ENCODE peak calls at places on chromosome 1, in five cellular contexts. H is AG04449, R is germinal center, K is GM12892, V is SHP77. A is an unnamed sample.
A peak's percentile ranks its signal among the peaks of the same experiment; 100 is the strongest.

GRCh38 chr1:235160395-235160964 is 570 bp downstream of the RBM34 start:
- DNase-seq in V (no peak), R (peak; percentile 53), H (no peak), K (no peak), A (peak; percentile 86)

GRCh38 chr1:228899421-228899956 is 164.2 kb downstream of the RHOU start:
- DNase-seq in K (no peak), R (no peak), H (no peak), V (no peak), A (no peak)

GRCh38 chr1:248782311-248782887 is 26.8 kb upstream of the LYPD8 start:
- DNase-seq in R (no peak), V (no peak), H (no peak), K (no peak), A (no peak)

GRCh38 chr1:53638641-53639035 is 100.3 kb downstream of the GLIS1 start:
- DNase-seq in R (no peak), H (no peak), V (no peak), K (no peak), A (no peak)

GRCh38 chr1:179251675-179252074 is 22.2 kb upstream of the ABL2 start:
- DNase-seq in V (peak; percentile 13), K (no peak), H (no peak), R (no peak), A (no peak)

GRCh38 chr1:21550866-21551475 is 41.7 kb downstream of the ALPL start:
- DNase-seq in V (no peak), K (no peak), R (no peak), H (no peak), A (no peak)

GRCh38 chr1:31677401-31677800 is 26.4 kb downstream of the COL16A1 start:
- DNase-seq in V (no peak), R (no peak), H (no peak), K (no peak), A (no peak)

GRCh38 chr1:38026592-38027200 is 14.2 kb downstream of the UTP11 start:
- DNase-seq in K (no peak), H (no peak), V (no peak), R (no peak), A (peak; percentile 46)

GRCh38 chr1:12143631-12144155 is 23.1 kb upstream of the TNFRSF1B start:
- DNase-seq in V (no peak), R (no peak), K (no peak), H (peak; percentile 77), A (peak; percentile 51)